ENCODE peak calls at places on chromosomes 11 and 22, in four cellular contexts. R is NCI-H460; J is stimulated activated CD8-positive, alpha-beta memory T cell treated with anti-CD3 and anti-CD28 coated beads, Interleukin-7, amount 100 ng/mL, for 1 hour; H is activated CD8-positive, alpha-beta memory T cell treated with anti-CD3 and anti-CD28 coated beads for 4 hours. L is an unnamed sample.

GRCh38 chr11:17531818-17532131 is 12.4 kb downstream of the USH1C start:
- DNase-seq in R (no peak), J (no peak), H (no peak), L (no peak)

GRCh38 chr22:48708558-48709245 is 1119.0 kb downstream of the BRD1 start:
- DNase-seq in R (no peak), J (no peak), H (no peak), L (no peak)

GRCh38 chr22:26502688-26503561 is 9.3 kb downstream of the TFIP11 start:
- DNase-seq in R (no peak), J (no peak), H (peak; percentile 36), L (peak; percentile 62)

GRCh38 chr11:61752117-61752924 is at the start of gene MYRF:
- DNase-seq in R (peak; percentile 34), J (peak; percentile 28), H (peak; percentile 6), L (peak; percentile 49)

GRCh38 chr11:119120639-119121007 is 757 bp upstream of the HINFP start:
- DNase-seq in R (no peak), J (no peak), H (no peak), L (peak; percentile 36)

GRCh38 chr22:36736701-36737320 is 33.3 kb upstream of the CACNG2 start:
- DNase-seq in R (no peak), J (no peak), H (no peak), L (no peak)

GRCh38 chr11:95549276-95549675 is 240.3 kb downstream of the FAM76B start:
- DNase-seq in R (no peak), J (no peak), H (no peak), L (no peak)

GRCh38 chr11:94117871-94118270 is 10.8 kb upstream of the PANX1 start:
- DNase-seq in R (no peak), J (no peak), H (no peak), L (no peak)

GRCh38 chr22:30555282-30556210 is 9.0 kb upstream of the SEC14L6 start:
- DNase-seq in R (no peak), J (no peak), H (no peak), L (no peak)

GRCh38 chr11:129234978-129235377 is 42.9 kb upstream of the ARHGAP32 start:
- DNase-seq in R (no peak), J (no peak), H (no peak), L (no peak)

GRCh38 chr11:61138940-61139339 is 22.3 kb downstream of the VPS37C start:
- DNase-seq in R (no peak), J (no peak), H (no peak), L (no peak)

GRCh38 chr22:37431811-37432707 is 4.8 kb upstream of the ELFN2 start:
- DNase-seq in R (no peak), J (no peak), H (no peak), L (no peak)

GRCh38 chr11:44823006-44823405 is 96.2 kb downstream of the TSPAN18 start:
- DNase-seq in R (no peak), J (no peak), H (no peak), L (no peak)

GRCh38 chr11:94647926-94648325 is 80.8 kb downstream of the PIWIL4 start:
- DNase-seq in R (no peak), J (no peak), H (no peak), L (no peak)

GRCh38 chr11:9489366-9489765 is 28.6 kb downstream of the ZNF143 start:
- DNase-seq in R (no peak), J (no peak), H (no peak), L (no peak)

GRCh38 chr11:85664561-85665481 is at the start of gene CREBZF:
- DNase-seq in R (peak; percentile 90), J (peak; percentile 83), H (peak; percentile 89), L (peak; percentile 92)

GRCh38 chr11:47394322-47395224 is 13.8 kb upstream of the SLC39A13 start:
- DNase-seq in R (no peak), J (no peak), H (no peak), L (no peak)

GRCh38 chr11:2097356-2097997 is 41.7 kb downstream of the IGF2 start:
- DNase-seq in R (no peak), J (no peak), H (no peak), L (no peak)

GRCh38 chr22:30354644-30355043 is 2.0 kb downstream of the SF3A1 start:
- DNase-seq in R (no peak), J (no peak), H (no peak), L (no peak)

L was measured in midbrain.